ENCODE peak calls at places on chromosomes 5 and 9, in eight cellular contexts. Y, F, L, G, N, V, U and Z are unnamed samples.

GRCh38 chr5:57488308-57488955 is 5.8 kb upstream of the ACTBL2 start:
- DNase-seq in Y (no peak), F (no peak), L (peak), G (no peak), N (no peak), V (no peak), U (no peak), Z (no peak)

GRCh38 chr9:69476016-69476415 is 151.0 kb downstream of the ENTREP1 start:
- DNase-seq in Y (no peak), F (no peak), L (no peak), G (peak), N (no peak), V (no peak), U (no peak), Z (no peak)

GRCh38 chr9:114653556-114654159 is 3.9 kb downstream of the TEX53 start:
- DNase-seq in Y (peak), F (peak), L (peak), G (peak), N (peak), V (peak), U (peak), Z (peak)

GRCh38 chr9:73839471-73839870 is 657.7 kb upstream of the RORB start:
- DNase-seq in Y (no peak), F (no peak), L (no peak), G (no peak), N (no peak), V (no peak), U (no peak), Z (no peak)

GRCh38 chr9:110952018-110952864 is 86.0 kb downstream of the LPAR1 start:
- DNase-seq in Y (no peak), F (no peak), L (no peak), G (no peak), N (no peak), V (no peak), U (no peak), Z (no peak)

GRCh38 chr9:108047264-108047663 is 557.7 kb upstream of the KLF4 start:
- DNase-seq in Y (no peak), F (no peak), L (no peak), G (no peak), N (no peak), V (no peak), U (no peak), Z (no peak)

GRCh38 chr9:92979657-92980056 is 32.3 kb downstream of the FGD3 start:
- DNase-seq in Y (no peak), F (no peak), L (no peak), G (no peak), N (no peak), V (no peak), U (no peak), Z (no peak)

GRCh38 chr9:96048116-96048953 is 172.8 kb downstream of the ERCC6L2 start:
- DNase-seq in Y (no peak), F (no peak), L (no peak), G (no peak), N (peak), V (no peak), U (no peak), Z (peak)

GRCh38 chr9:92501671-92502393 is 19.5 kb upstream of the ASPN start:
- DNase-seq in Y (no peak), F (peak), L (no peak), G (peak), N (no peak), V (peak), U (no peak), Z (peak)

GRCh38 chr5:88452820-88453219 is 184.2 kb upstream of the TMEM161B start:
- DNase-seq in Y (no peak), F (no peak), L (no peak), G (no peak), N (no peak), V (no peak), U (no peak), Z (no peak)

GRCh38 chr5:112636288-112636731 is 101.4 kb upstream of the APC start:
- DNase-seq in Y (no peak), F (no peak), L (no peak), G (no peak), N (no peak), V (no peak), U (no peak), Z (no peak)